ENCODE peak calls at places on chromosomes 7 and 10, in eight cellular contexts. Y is HCT116, R is suprapubic skin, O is sigmoid colon, D is stomach, P is Panc1, L is GM23338, A is spleen. X is an unnamed sample.

GRCh38 chr10:17548786-17549185 is 68.4 kb downstream of the HACD1 start:
- DNase-seq in Y (no peak), R (no peak), O (no peak), D (no peak), P (no peak), L (no peak), A (no peak), X (no peak)

GRCh38 chr10:31580646-31581045 is 261.6 kb downstream of the ZEB1 start:
- DNase-seq in Y (no peak), R (no peak), O (no peak), D (no peak), P (no peak), L (no peak), A (peak), X (no peak)

GRCh38 chr7:104093127-104093526 is 103.7 kb upstream of the RELN start:
- DNase-seq in Y (no peak), R (no peak), O (no peak), D (no peak), P (no peak), L (no peak), A (no peak), X (no peak)

GRCh38 chr7:92880212-92881090 is 44.1 kb upstream of the CDK6 start:
- DNase-seq in Y (peak), R (no peak), O (no peak), D (no peak), P (no peak), L (peak), A (peak), X (no peak)

GRCh38 chr7:116911799-116912198 is 41.5 kb upstream of the ST7 start:
- DNase-seq in Y (no peak), R (no peak), O (no peak), D (no peak), P (no peak), L (no peak), A (no peak), X (no peak)

GRCh38 chr10:82811621-82812020 is 936.6 kb downstream of the NRG3 start:
- DNase-seq in Y (no peak), R (no peak), O (no peak), D (no peak), P (no peak), L (peak), A (no peak), X (no peak)

GRCh38 chr7:29620531-29620930 is 56.9 kb downstream of the PRR15 start:
- DNase-seq in Y (no peak), R (no peak), O (no peak), D (no peak), P (no peak), L (no peak), A (no peak), X (no peak)

GRCh38 chr10:132868995-132869394 is 73.4 kb downstream of the CFAP46 start:
- DNase-seq in Y (no peak), R (peak), O (peak), D (no peak), P (no peak), L (no peak), A (peak), X (peak)

GRCh38 chr7:106070201-106070551 is 41.9 kb downstream of the SYPL1 start:
- DNase-seq in Y (no peak), R (no peak), O (no peak), D (peak), P (no peak), L (no peak), A (no peak), X (peak)

GRCh38 chr7:143244321-143244720 is 18.9 kb upstream of the GSTK1 start:
- DNase-seq in Y (no peak), R (no peak), O (no peak), D (no peak), P (no peak), L (no peak), A (no peak), X (no peak)

GRCh38 chr10:71736570-71737355 is 17.2 kb upstream of the C10orf105 start:
- DNase-seq in Y (no peak), R (no peak), O (no peak), D (peak), P (no peak), L (no peak), A (no peak), X (no peak)
- TF ChIP-seq CTCF in Y (no peak), R (no peak), O (no peak), D (no peak), P (no peak), L (no peak), A (no peak), X (no peak)

DNA sequence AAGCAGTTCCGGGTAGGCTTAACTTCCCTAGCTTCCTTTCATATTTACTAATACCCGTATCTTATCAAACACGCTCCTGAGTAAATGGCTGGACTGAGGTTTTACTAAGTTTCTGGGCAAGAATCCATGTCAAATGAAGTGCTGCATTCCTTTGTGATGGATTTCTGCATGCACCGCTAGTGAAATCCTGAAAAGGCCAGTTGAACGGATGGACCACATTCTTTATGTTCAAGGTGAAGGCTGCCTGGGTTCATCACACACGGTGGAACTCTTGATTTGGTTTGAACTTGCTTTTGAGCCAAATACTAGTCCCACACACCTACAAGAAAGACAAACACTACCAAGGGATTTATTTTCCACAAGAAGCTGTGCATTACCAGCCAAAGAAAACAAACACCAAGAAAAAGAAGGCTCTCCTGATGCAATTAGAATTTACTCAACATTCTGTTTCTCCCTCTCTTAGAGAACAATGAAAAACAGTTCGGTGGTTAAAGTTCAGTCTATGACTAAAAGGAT is 255.0 kb upstream of the SEMA3C start:
- DNase-seq in Y (no peak), R (no peak), O (no peak), D (peak), P (peak), L (peak), A (no peak), X (no peak)
- TF ChIP-seq POLR2AphosphoS5 in Y (no peak), R (no peak), O (no peak), D (no peak), P (peak), L (no peak), A (no peak), X (no peak)

GRCh38 chr7:729154-730000 is 2.3 kb upstream of the PRKAR1B start:
- DNase-seq in Y (no peak), R (no peak), O (peak), D (no peak), P (no peak), L (no peak), A (peak), X (no peak)
- H3K27ac ChIP-seq in Y (no peak), R (no peak), O (no peak), D (no peak), P (no peak), L (no peak), A (no peak), X (no peak)

GRCh38 chr7:3162286-3162685 is 118.6 kb upstream of the CARD11 start:
- DNase-seq in Y (no peak), R (no peak), O (no peak), D (no peak), P (no peak), L (peak), A (no peak), X (no peak)
- TF ChIP-seq CTCF in Y (peak), R (no peak), O (no peak), D (no peak), P (no peak), L (peak), A (no peak), X (no peak)

X was measured in breast epithelium.